ENCODE peak calls at places on chromosomes 6 and 20, in nine cellular contexts. One of them, this sample, is unnamed.

GRCh38 chr6:143325379-143326140 is 124.9 kb downstream of the ADAT2 start:
- DNase-seq in A549: no peak
- DNase-seq in breast epithelium: no peak
- DNase-seq in right lobe of liver: no peak
- DNase-seq in HCT116: no peak
- DNase-seq in IMR-90: peak; percentile 39
- DNase-seq in adrenal gland: no peak
- DNase-seq in sigmoid colon: no peak
- DNase-seq in HepG2: no peak
- DNase-seq in this sample: no peak

GRCh38 chr6:170371588-170371987 is 65.0 kb downstream of the FAM120B start:
- DNase-seq in sigmoid colon: no peak
- DNase-seq in breast epithelium: no peak
- DNase-seq in IMR-90: peak; percentile 5
- DNase-seq in right lobe of liver: no peak
- DNase-seq in HepG2: no peak
- DNase-seq in HCT116: no peak
- DNase-seq in A549: no peak
- DNase-seq in adrenal gland: no peak
- DNase-seq in this sample: no peak

GRCh38 chr6:21597706-21598273 is 4.2 kb downstream of the SOX4 start:
- DNase-seq in HepG2: no peak
- DNase-seq in right lobe of liver: no peak
- DNase-seq in adrenal gland: no peak
- DNase-seq in breast epithelium: peak; percentile 17
- DNase-seq in IMR-90: no peak
- DNase-seq in HCT116: no peak
- DNase-seq in A549: no peak
- DNase-seq in sigmoid colon: no peak
- DNase-seq in this sample: peak; percentile 47

GRCh38 chr6:2625581-2625980 is 125.1 kb downstream of the MYLK4 start:
- DNase-seq in HCT116: no peak
- DNase-seq in A549: no peak
- DNase-seq in HepG2: no peak
- DNase-seq in right lobe of liver: no peak
- DNase-seq in adrenal gland: no peak
- DNase-seq in IMR-90: peak; percentile 76
- DNase-seq in breast epithelium: no peak
- DNase-seq in sigmoid colon: no peak
- DNase-seq in this sample: no peak

GRCh38 chr6:144834426-144835038 is 549.4 kb downstream of the UTRN start:
- DNase-seq in sigmoid colon: no peak
- DNase-seq in right lobe of liver: no peak
- DNase-seq in A549: no peak
- DNase-seq in breast epithelium: no peak
- DNase-seq in HepG2: no peak
- DNase-seq in HCT116: no peak
- DNase-seq in IMR-90: no peak
- DNase-seq in adrenal gland: no peak
- DNase-seq in this sample: no peak

GRCh38 chr20:20358801-20359200 is 9.1 kb upstream of the INSM1 start:
- DNase-seq in breast epithelium: no peak
- DNase-seq in HCT116: no peak
- DNase-seq in adrenal gland: no peak
- DNase-seq in A549: no peak
- DNase-seq in HepG2: no peak
- DNase-seq in IMR-90: no peak
- DNase-seq in right lobe of liver: no peak
- DNase-seq in sigmoid colon: no peak
- DNase-seq in this sample: no peak

GRCh38 chr20:54161008-54161820 is 12.6 kb downstream of the CYP24A1 start:
- DNase-seq in sigmoid colon: no peak
- DNase-seq in right lobe of liver: no peak
- DNase-seq in breast epithelium: no peak
- DNase-seq in HepG2: no peak
- DNase-seq in A549: no peak
- DNase-seq in HCT116: no peak
- DNase-seq in IMR-90: no peak
- DNase-seq in adrenal gland: no peak
- DNase-seq in this sample: no peak

GRCh38 chr6:68122032-68122431 is 513.0 kb upstream of the ADGRB3 start:
- DNase-seq in right lobe of liver: no peak
- DNase-seq in breast epithelium: no peak
- DNase-seq in HCT116: no peak
- DNase-seq in A549: no peak
- DNase-seq in sigmoid colon: no peak
- DNase-seq in HepG2: no peak
- DNase-seq in IMR-90: no peak
- DNase-seq in adrenal gland: no peak
- DNase-seq in this sample: no peak

GRCh38 chr6:5094327-5094726 is 9.2 kb downstream of the PPP1R3G start:
- DNase-seq in sigmoid colon: no peak
- DNase-seq in right lobe of liver: no peak
- DNase-seq in A549: no peak
- DNase-seq in HepG2: no peak
- DNase-seq in adrenal gland: no peak
- DNase-seq in IMR-90: peak; percentile 98
- DNase-seq in HCT116: no peak
- DNase-seq in breast epithelium: no peak
- DNase-seq in this sample: peak; percentile 48

GRCh38 chr6:151502499-151502898 is 8.7 kb downstream of the CCDC170 start:
- DNase-seq in breast epithelium: no peak
- DNase-seq in right lobe of liver: no peak
- DNase-seq in adrenal gland: no peak
- DNase-seq in HCT116: peak; percentile 22
- DNase-seq in A549: peak; percentile 8
- DNase-seq in HepG2: no peak
- DNase-seq in sigmoid colon: no peak
- DNase-seq in IMR-90: peak; percentile 56
- DNase-seq in this sample: no peak

GRCh38 chr6:21726676-21727075 is 133.1 kb downstream of the SOX4 start:
- DNase-seq in breast epithelium: no peak
- DNase-seq in adrenal gland: no peak
- DNase-seq in sigmoid colon: no peak
- DNase-seq in right lobe of liver: no peak
- DNase-seq in HepG2: no peak
- DNase-seq in IMR-90: no peak
- DNase-seq in HCT116: no peak
- DNase-seq in A549: no peak
- DNase-seq in this sample: no peak

GRCh38 chr6:137717074-137718073 is 149.7 kb upstream of the TNFAIP3 start:
- DNase-seq in HepG2: no peak
- DNase-seq in A549: no peak
- DNase-seq in HCT116: no peak
- DNase-seq in right lobe of liver: no peak
- DNase-seq in breast epithelium: no peak
- DNase-seq in adrenal gland: no peak
- DNase-seq in sigmoid colon: no peak
- DNase-seq in IMR-90: no peak
- DNase-seq in this sample: no peak

GRCh38 chr6:89985744-89986493 is 91.7 kb downstream of the GJA10 start:
- DNase-seq in breast epithelium: no peak
- DNase-seq in A549: no peak
- DNase-seq in right lobe of liver: no peak
- DNase-seq in sigmoid colon: no peak
- DNase-seq in HepG2: no peak
- DNase-seq in IMR-90: peak; percentile 96
- DNase-seq in adrenal gland: no peak
- DNase-seq in HCT116: no peak
- DNase-seq in this sample: no peak

GRCh38 chr6:26103770-26104456 is 16.7 kb downstream of the HFE start:
- DNase-seq in breast epithelium: peak; percentile 88
- DNase-seq in A549: peak; percentile 57
- DNase-seq in HepG2: peak; percentile 96
- DNase-seq in right lobe of liver: peak; percentile 93
- DNase-seq in adrenal gland: peak; percentile 88
- DNase-seq in IMR-90: peak; percentile 95
- DNase-seq in HCT116: peak; percentile 95
- DNase-seq in sigmoid colon: peak; percentile 97
- DNase-seq in this sample: peak; percentile 25
- TF ChIP-seq POLR2A in breast epithelium: peak; percentile 96
- TF ChIP-seq POLR2A in A549: peak; percentile 99
- TF ChIP-seq POLR2A in HepG2: peak; percentile 98
- TF ChIP-seq POLR2A in right lobe of liver: peak; percentile 93
- TF ChIP-seq POLR2A in adrenal gland: peak; percentile 99
- TF ChIP-seq POLR2A in IMR-90: peak; percentile 99
- TF ChIP-seq POLR2A in HCT116: peak; percentile 99
- TF ChIP-seq POLR2A in sigmoid colon: peak; percentile 99
- TF ChIP-seq POLR2A in this sample: peak; percentile 99

DNA sequence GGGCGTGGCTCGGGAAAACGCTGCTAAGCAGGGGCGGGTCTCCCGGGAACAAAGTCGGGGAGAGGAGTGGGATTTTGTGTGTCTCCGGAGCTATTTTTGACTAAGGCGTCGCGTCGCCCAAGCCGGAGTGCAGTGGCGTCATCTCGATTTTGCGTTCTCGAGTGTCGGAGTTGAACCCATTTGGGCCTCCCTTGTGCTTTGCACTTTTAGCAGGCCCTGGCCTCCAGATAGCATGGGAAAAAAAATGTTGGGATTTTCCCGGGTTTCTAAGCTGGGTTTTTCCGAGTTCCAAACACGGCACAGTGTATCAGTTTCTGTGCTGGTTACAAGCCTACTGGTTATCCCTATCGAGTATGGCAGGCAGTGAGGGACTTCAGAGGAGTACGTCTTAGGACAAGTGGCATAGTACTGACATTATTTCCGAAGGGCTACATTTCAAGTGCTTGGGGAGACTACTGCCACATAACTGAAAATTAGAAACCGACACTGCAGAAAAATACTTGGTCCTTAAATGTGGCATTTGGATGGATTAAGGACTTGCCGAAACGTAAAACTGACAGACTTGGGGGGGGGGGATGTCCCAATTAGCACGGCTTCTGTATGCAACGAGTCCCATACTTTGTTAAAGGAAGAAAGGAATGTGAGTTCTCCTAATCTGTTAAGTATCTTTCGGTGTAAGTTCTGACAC is 70.1 kb downstream of the HFE start:
- DNase-seq in IMR-90: peak; percentile 64
- DNase-seq in breast epithelium: peak; percentile 63
- DNase-seq in HCT116: no peak
- DNase-seq in adrenal gland: peak; percentile 68
- DNase-seq in right lobe of liver: peak; percentile 65
- DNase-seq in HepG2: no peak
- DNase-seq in sigmoid colon: no peak
- DNase-seq in A549: peak; percentile 30
- DNase-seq in this sample: no peak
- TF ChIP-seq POLR2A in IMR-90: no peak
- TF ChIP-seq POLR2A in breast epithelium: peak; percentile 87
- TF ChIP-seq POLR2A in HCT116: peak; percentile 99
- TF ChIP-seq POLR2A in adrenal gland: no peak
- TF ChIP-seq POLR2A in right lobe of liver: no peak
- TF ChIP-seq POLR2A in HepG2: peak; percentile 73
- TF ChIP-seq POLR2A in sigmoid colon: peak; percentile 30
- TF ChIP-seq POLR2A in A549: peak; percentile 51
- TF ChIP-seq POLR2A in this sample: peak; percentile 75

DNA sequence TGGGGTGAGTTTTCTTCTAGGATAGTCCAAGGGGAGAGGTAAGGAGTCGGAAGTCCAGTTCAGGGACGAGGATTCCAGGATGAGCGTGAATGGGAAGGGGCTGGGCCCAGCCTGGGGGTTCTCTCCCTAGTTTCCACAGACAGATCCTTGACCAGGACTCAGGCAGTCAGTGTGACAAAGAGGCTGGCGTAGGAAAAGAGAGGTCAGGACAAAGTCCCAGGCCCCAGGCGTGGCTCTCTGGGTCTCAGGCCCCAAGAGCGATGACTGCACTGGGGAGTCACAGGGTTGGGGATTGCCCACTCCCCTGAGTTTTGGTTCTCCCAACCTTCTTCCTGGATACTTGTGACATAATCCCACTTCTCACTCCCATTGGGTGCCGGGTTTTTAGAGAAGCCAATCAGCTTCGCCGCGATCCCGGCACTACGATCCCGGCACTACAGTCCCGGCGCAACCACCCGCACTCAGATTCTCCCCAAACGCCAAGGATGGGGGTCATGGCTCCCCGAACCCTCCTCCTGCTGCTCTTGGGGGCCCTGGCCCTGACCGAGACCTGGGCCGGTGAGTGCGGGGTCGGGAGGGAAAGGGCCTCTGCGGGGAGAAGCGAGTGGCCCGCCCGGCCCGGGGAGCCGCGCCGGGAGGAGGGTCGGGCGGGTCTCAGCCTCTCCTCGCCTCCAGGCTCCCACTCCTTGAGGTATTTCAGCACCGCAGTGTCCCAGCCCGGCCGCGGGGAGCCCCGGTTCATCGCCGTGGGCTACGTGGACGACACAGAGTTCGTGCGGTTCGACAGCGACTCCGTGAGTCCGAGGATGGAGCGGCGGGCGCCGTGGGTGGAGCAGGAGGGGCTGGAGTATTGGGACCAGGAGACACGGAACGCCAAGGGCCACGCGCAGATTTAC is 46.2 kb upstream of the TRIM26 start:
- DNase-seq in HepG2: peak; percentile 83
- DNase-seq in sigmoid colon: peak; percentile 89
- DNase-seq in breast epithelium: peak; percentile 58
- DNase-seq in IMR-90: peak; percentile 81
- DNase-seq in HCT116: peak; percentile 40
- DNase-seq in A549: peak; percentile 75
- DNase-seq in right lobe of liver: peak; percentile 54
- DNase-seq in adrenal gland: peak; percentile 78
- DNase-seq in this sample: peak; percentile 79
- TF ChIP-seq POLR2A in HepG2: no peak
- TF ChIP-seq POLR2A in sigmoid colon: no peak
- TF ChIP-seq POLR2A in breast epithelium: no peak
- TF ChIP-seq POLR2A in IMR-90: peak; percentile 59
- TF ChIP-seq POLR2A in HCT116: no peak
- TF ChIP-seq POLR2A in A549: no peak
- TF ChIP-seq POLR2A in right lobe of liver: no peak
- TF ChIP-seq POLR2A in adrenal gland: peak; percentile 18
- TF ChIP-seq POLR2A in this sample: peak; percentile 27

DNA sequence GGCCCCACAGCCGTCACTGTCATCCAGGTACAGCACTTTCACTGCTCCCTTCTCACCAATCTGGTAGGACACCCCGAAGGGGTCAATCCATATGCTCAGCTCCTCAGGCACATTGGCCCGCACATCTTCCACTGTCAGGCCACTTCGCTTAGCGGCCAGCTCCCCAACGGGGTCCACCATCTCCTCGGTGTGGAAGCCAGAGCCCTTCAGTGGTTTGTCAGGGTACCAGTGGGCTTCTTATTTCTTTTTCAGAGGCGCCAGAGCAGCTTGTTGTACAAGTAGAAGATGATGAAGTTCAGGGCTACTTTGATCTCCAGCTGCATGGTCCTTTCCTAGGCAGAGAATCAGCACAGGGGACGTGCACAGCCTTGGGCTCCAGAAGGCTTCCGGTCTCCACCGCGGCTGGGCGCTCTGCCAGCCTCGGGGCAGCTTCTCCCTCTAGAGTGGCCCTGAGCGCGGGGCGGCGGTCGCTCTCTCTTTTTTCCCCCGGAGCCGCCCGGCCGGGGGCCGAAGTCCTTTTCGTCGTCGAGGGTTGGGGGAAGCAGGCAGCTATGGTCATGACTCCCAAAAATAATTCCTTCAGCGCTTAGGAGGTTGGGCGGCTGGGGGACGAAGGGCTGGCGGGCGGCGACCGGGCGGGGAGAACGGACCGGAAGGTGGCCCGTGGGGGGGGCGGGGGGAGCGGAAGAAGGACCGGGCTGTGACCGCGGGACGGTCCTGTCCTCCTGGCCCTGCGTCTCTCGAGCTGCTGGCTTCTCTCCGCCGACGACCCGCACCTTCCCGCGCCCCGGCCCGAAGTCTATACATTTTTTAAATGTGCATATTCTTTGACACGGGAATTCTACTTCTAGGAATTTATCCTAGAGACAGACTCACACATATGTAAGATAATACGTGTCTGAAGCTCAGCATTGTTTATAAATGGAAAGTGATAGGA is 6.5 kb upstream of the ZSCAN9 start:
- DNase-seq in sigmoid colon: peak; percentile 87
- DNase-seq in IMR-90: peak; percentile 61
- DNase-seq in right lobe of liver: peak; percentile 82
- DNase-seq in HepG2: peak; percentile 70
- DNase-seq in HCT116: no peak
- DNase-seq in A549: peak; percentile 46
- DNase-seq in breast epithelium: no peak
- DNase-seq in adrenal gland: peak; percentile 78
- DNase-seq in this sample: peak; percentile 60
- TF ChIP-seq POLR2A in sigmoid colon: no peak
- TF ChIP-seq POLR2A in IMR-90: no peak
- TF ChIP-seq POLR2A in right lobe of liver: no peak
- TF ChIP-seq POLR2A in HepG2: peak; percentile 77
- TF ChIP-seq POLR2A in HCT116: no peak
- TF ChIP-seq POLR2A in A549: peak; percentile 67
- TF ChIP-seq POLR2A in breast epithelium: no peak
- TF ChIP-seq POLR2A in adrenal gland: no peak
- TF ChIP-seq POLR2A in this sample: peak; percentile 65